ENCODE peak calls at places on chromosomes 12 and 14, in nine cellular contexts. A is CD8-positive, alpha-beta memory T cell; W is dorsolateral prefrontal cortex; V is thoracic aorta; K is CD4-positive, CD25-positive, alpha-beta regulatory T cell; C is right cardiac atrium; U is pancreas; N is GM23338; D is heart left ventricle. J is an unnamed sample.

GRCh38 chr12:11798856-11799530 is 149.5 kb downstream of the ETV6 start:
- DNase-seq in A (no peak), W (no peak), V (no peak), K (no peak), C (peak), U (no peak), N (no peak), D (no peak), J (no peak)

GRCh38 chr12:12718853-12719252 is 1.7 kb downstream of the CDKN1B start:
- DNase-seq in A (no peak), W (no peak), V (no peak), K (no peak), C (no peak), U (no peak), N (peak), D (no peak), J (peak)

GRCh38 chr12:85733441-85733840 is 102.8 kb downstream of the RASSF9 start:
- DNase-seq in A (no peak), W (no peak), V (no peak), K (no peak), C (no peak), U (no peak), N (no peak), D (no peak), J (no peak)

GRCh38 chr12:121799175-121799841 is 4.5 kb upstream of the SETD1B start:
- DNase-seq in A (peak), W (no peak), V (peak), K (peak), C (peak), U (peak), N (peak), D (peak), J (peak)

GRCh38 chr12:116673713-116674112 is 64.2 kb downstream of the SPRING1 start:
- DNase-seq in A (no peak), W (no peak), V (no peak), K (no peak), C (no peak), U (no peak), N (peak), D (no peak), J (no peak)

GRCh38 chr12:12927211-12928079 is 24.5 kb downstream of the GPRC5D start:
- DNase-seq in A (peak), W (no peak), V (no peak), K (peak), C (peak), U (peak), N (no peak), D (peak), J (no peak)

GRCh38 chr12:57280234-57281062 is 29.5 kb upstream of the STAC3 start:
- DNase-seq in A (peak), W (peak), V (peak), K (peak), C (no peak), U (peak), N (peak), D (no peak), J (no peak)

GRCh38 chr12:52789637-52790426 is 6.1 kb downstream of the KRT3 start:
- DNase-seq in A (no peak), W (no peak), V (no peak), K (no peak), C (no peak), U (no peak), N (peak), D (no peak), J (no peak)

GRCh38 chr14:70027785-70028428 is 148.7 kb downstream of the SMOC1 start:
- DNase-seq in A (peak), W (peak), V (peak), K (peak), C (peak), U (peak), N (peak), D (peak), J (peak)

GRCh38 chr14:74538411-74539391 is 45.1 kb downstream of the ISCA2 start:
- DNase-seq in A (no peak), W (no peak), V (no peak), K (no peak), C (no peak), U (no peak), N (no peak), D (no peak), J (no peak)

GRCh38 chr12:607541-608001 is 55.7 kb downstream of the NINJ2 start:
- DNase-seq in A (no peak), W (no peak), V (no peak), K (no peak), C (peak), U (no peak), N (peak), D (peak), J (no peak)

GRCh38 chr14:85453401-85453800 is 76.5 kb upstream of the FLRT2 start:
- DNase-seq in A (no peak), W (no peak), V (no peak), K (no peak), C (no peak), U (no peak), N (no peak), D (no peak), J (no peak)

GRCh38 chr12:56670836-56671235 is 17.2 kb downstream of the PTGES3 start:
- DNase-seq in A (no peak), W (no peak), V (no peak), K (no peak), C (no peak), U (no peak), N (no peak), D (no peak), J (no peak)

GRCh38 chr12:82329508-82329907 is 28.7 kb downstream of the CCDC59 start:
- DNase-seq in A (no peak), W (no peak), V (no peak), K (no peak), C (no peak), U (no peak), N (peak), D (no peak), J (no peak)

GRCh38 chr12:107223816-107224215 is 130.5 kb upstream of the CRY1 start:
- DNase-seq in A (no peak), W (no peak), V (no peak), K (no peak), C (no peak), U (no peak), N (no peak), D (no peak), J (no peak)

GRCh38 chr14:23171251-23171975 is 12.0 kb downstream of the SLC7A8 start:
- DNase-seq in A (no peak), W (no peak), V (no peak), K (no peak), C (no peak), U (no peak), N (no peak), D (no peak), J (no peak)

GRCh38 chr12:16184691-16185090 is 92.8 kb downstream of the SLC15A5 start:
- DNase-seq in A (no peak), W (no peak), V (no peak), K (no peak), C (no peak), U (no peak), N (peak), D (no peak), J (no peak)

GRCh38 chr14:103105580-103106168 is 11.1 kb downstream of the EXOC3L4 start:
- DNase-seq in A (no peak), W (no peak), V (no peak), K (no peak), C (no peak), U (no peak), N (no peak), D (no peak), J (peak)

GRCh38 chr14:50342211-50343080 is 30.3 kb downstream of the DMAC2L start:
- DNase-seq in A (peak), W (peak), V (no peak), K (no peak), C (peak), U (peak), N (peak), D (peak), J (no peak)

GRCh38 chr14:89702151-89702936 is 252.2 kb downstream of the EFCAB11 start:
- DNase-seq in A (no peak), W (no peak), V (no peak), K (no peak), C (peak), U (peak), N (no peak), D (peak), J (no peak)

GRCh38 chr14:91302391-91302790 is 57.9 kb upstream of the GPR68 start:
- DNase-seq in A (no peak), W (no peak), V (no peak), K (no peak), C (no peak), U (no peak), N (no peak), D (no peak), J (no peak)

GRCh38 chr14:96852823-96853422 is 55.7 kb downstream of the VRK1 start:
- DNase-seq in A (peak), W (no peak), V (no peak), K (peak), C (no peak), U (no peak), N (peak), D (no peak), J (no peak)

GRCh38 chr12:13204428-13204827 is 7.9 kb downstream of the EMP1 start:
- DNase-seq in A (no peak), W (no peak), V (no peak), K (no peak), C (no peak), U (no peak), N (peak), D (no peak), J (no peak)

GRCh38 chr12:42277426-42278115 is 39.5 kb upstream of the YAF2 start:
- DNase-seq in A (no peak), W (no peak), V (no peak), K (no peak), C (no peak), U (no peak), N (no peak), D (no peak), J (no peak)

GRCh38 chr14:68705741-68706283 is 87.1 kb downstream of the ZFP36L1 start:
- DNase-seq in A (no peak), W (no peak), V (no peak), K (no peak), C (no peak), U (no peak), N (no peak), D (no peak), J (no peak)

GRCh38 chr12:77584860-77585259 is 245.8 kb upstream of the NAV3 start:
- DNase-seq in A (no peak), W (no peak), V (no peak), K (no peak), C (no peak), U (no peak), N (no peak), D (no peak), J (no peak)

GRCh38 chr14:52923902-52924575 is 26.8 kb downstream of the FERMT2 start:
- DNase-seq in A (no peak), W (no peak), V (no peak), K (no peak), C (no peak), U (no peak), N (peak), D (no peak), J (no peak)

GRCh38 chr12:57796996-57797395 is 14.4 kb downstream of the TSFM start:
- DNase-seq in A (no peak), W (no peak), V (no peak), K (no peak), C (no peak), U (no peak), N (no peak), D (no peak), J (no peak)

GRCh38 chr12:98344034-98344565 is 171.3 kb upstream of the TMPO start:
- DNase-seq in A (no peak), W (no peak), V (no peak), K (no peak), C (no peak), U (no peak), N (peak), D (no peak), J (no peak)

GRCh38 chr14:74906923-74907620 is 16.0 kb downstream of the RPS6KL1 start:
- DNase-seq in A (no peak), W (no peak), V (no peak), K (no peak), C (no peak), U (no peak), N (peak), D (no peak), J (no peak)

GRCh38 chr14:93059917-93060545 is 55.7 kb downstream of the ITPK1 start:
- DNase-seq in A (no peak), W (no peak), V (no peak), K (no peak), C (no peak), U (no peak), N (peak), D (no peak), J (no peak)

GRCh38 chr14:103213331-103213730 is 90.1 kb downstream of the TNFAIP2 start:
- DNase-seq in A (no peak), W (no peak), V (no peak), K (no peak), C (no peak), U (no peak), N (no peak), D (no peak), J (no peak)

GRCh38 chr12:71787574-71787973 is 32.9 kb downstream of the RAB21 start:
- DNase-seq in A (no peak), W (no peak), V (no peak), K (no peak), C (no peak), U (no peak), N (no peak), D (no peak), J (no peak)

GRCh38 chr12:48105321-48105866 is 485 bp downstream of the SENP1 start:
- DNase-seq in A (peak), W (no peak), V (no peak), K (peak), C (no peak), U (no peak), N (peak), D (no peak), J (peak)

GRCh38 chr12:5988659-5989116 is 43.6 kb upstream of the ANO2 start:
- DNase-seq in A (peak), W (peak), V (no peak), K (peak), C (peak), U (peak), N (peak), D (peak), J (peak)

GRCh38 chr14:69208665-69209064 is 17.4 kb downstream of the EXD2 start:
- DNase-seq in A (no peak), W (no peak), V (no peak), K (no peak), C (no peak), U (no peak), N (no peak), D (no peak), J (peak)

DNA sequence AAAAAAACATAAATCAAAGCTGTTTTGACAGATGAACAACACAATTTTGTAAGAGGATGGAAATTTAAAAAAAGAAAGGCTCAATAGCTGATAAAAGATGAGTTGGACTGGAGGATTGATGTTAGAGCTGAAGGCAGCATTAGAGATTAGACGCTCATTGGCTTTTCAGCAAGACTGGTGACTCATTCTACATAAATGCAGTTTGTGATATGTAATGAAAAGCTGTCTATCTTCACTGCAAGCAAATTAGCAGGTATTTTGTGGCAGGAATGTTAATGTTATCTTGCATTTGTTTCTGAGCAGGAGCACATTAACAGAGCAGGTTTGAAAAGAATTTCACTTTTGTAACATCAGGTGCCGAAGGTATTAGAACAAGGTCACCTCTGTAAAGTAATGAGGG is 442.7 kb upstream of the NOVA1 start:
- DNase-seq in A (no peak), W (no peak), V (no peak), K (no peak), C (no peak), U (no peak), N (no peak), D (no peak), J (no peak)
- H3K27ac ChIP-seq in A (no peak), W (no peak), V (no peak), K (no peak), C (no peak), U (no peak), N (no peak), D (no peak), J (no peak)

GRCh38 chr14:72917420-72917819 is 8.8 kb upstream of the DCAF4 start:
- DNase-seq in A (no peak), W (no peak), V (no peak), K (no peak), C (no peak), U (no peak), N (no peak), D (no peak), J (no peak)

GRCh38 chr14:72921396-72921795 is 4.9 kb upstream of the DCAF4 start:
- DNase-seq in A (no peak), W (no peak), V (no peak), K (no peak), C (no peak), U (no peak), N (no peak), D (no peak), J (no peak)

GRCh38 chr14:72913809-72914208 is 12.5 kb upstream of the DCAF4 start:
- DNase-seq in A (no peak), W (no peak), V (no peak), K (no peak), C (no peak), U (no peak), N (no peak), D (no peak), J (no peak)

GRCh38 chr14:72920008-72920407 is 6.3 kb upstream of the DCAF4 start:
- DNase-seq in A (no peak), W (no peak), V (no peak), K (no peak), C (no peak), U (no peak), N (peak), D (no peak), J (no peak)

DNA sequence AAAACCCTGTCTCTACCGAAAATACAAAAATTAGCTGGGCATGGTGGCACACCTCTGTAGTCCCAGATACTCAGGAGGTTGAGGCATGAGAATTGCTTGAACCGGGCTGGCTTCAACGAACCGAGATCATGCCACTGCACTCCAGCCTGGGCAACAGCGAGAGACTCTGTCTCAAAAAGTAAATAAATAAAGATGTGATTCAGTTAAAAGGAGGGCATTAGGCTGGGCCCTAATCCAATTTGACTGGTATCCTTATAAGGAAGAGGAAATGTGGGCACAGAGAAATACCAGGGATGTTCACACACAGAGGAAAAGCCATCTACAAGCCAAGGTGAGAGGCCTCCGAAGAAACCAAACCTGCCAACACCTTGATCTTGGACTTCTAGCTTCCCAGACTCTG is 10.1 kb upstream of the DCAF4 start:
- DNase-seq in A (no peak), W (no peak), V (no peak), K (no peak), C (no peak), U (no peak), N (no peak), D (no peak), J (no peak)
- H3K27ac ChIP-seq in A (no peak), W (no peak), V (peak), K (no peak), C (no peak), U (no peak), N (no peak), D (no peak), J (no peak)

DNA sequence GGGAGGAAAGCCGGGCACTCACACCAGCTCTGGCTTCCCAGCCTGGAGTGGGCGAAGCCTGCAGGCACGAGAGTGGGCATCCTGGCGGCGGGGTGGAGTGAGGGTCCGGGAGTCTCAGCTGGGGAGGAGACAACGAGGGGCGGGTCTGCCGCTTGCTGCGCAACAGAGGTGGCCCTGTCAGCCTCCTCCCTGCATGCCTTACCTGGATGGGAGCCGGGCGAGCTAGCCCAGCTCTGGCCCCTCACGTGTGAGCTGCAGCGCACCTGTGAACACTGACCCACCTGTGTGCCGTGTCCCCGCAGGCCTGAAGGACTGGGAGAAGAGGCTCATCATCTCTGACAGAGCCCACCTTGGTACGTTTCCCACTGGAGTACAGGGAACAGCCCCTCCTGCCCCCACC is 13.9 kb upstream of the SIVA1 start:
- DNase-seq in A (no peak), W (no peak), V (no peak), K (no peak), C (no peak), U (no peak), N (no peak), D (no peak), J (no peak)
- H3K27ac ChIP-seq in A (no peak), W (no peak), V (no peak), K (no peak), C (no peak), U (no peak), N (no peak), D (no peak), J (no peak)

DNA sequence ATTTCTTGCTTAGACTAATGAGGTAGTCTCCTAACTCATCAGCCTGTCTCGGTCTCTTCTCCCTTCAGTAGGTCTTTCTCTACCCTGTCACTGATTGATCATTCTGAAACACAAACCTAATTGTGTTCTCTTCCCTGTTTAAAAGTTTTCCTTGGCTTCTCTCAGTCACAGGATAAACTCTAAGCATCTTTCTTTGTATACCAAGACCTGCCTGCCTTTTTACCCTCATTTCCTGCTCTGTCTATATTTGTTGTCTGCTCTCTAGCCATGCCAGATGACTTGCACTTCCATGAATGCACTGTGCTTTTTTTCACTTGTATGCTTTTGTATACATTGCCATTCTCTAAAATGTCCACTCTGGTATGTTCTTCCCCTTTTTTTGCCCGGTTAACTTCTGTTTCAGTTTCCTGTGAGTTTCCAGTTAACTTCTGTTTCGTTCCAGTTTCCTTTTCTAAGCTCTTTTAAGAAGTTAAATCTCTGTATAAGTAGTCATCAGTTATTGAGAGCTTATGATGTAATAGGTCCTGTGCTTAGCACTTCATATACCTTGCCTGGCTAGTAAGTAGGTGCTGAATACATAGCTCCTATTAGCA is 12.8 kb downstream of the DIP2B start:
- DNase-seq in A (no peak), W (no peak), V (no peak), K (no peak), C (no peak), U (no peak), N (no peak), D (no peak), J (peak)
- H3K27ac ChIP-seq in A (no peak), W (peak), V (no peak), K (peak), C (no peak), U (no peak), N (peak), D (no peak), J (peak)

DNA sequence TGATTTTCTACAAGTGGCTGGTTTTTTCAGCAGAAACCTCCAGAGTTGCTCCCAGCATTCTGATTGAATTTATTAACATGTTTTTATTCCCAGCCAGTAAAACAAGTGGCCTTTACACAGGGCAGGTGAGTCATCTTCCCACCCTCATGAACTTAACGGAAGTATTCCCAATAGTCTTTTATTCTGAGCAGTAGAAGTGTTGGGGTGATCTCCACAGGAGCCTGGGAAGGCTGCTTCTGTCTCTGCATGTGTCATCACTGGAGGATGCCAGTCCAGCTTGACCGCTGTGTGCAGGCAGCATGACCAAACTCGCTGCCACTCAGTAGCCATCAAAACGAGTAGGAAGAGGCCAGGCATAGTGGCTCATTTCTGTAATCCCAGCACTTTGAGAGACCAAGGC is 13.4 kb upstream of the DNAH10 start:
- DNase-seq in A (no peak), W (no peak), V (no peak), K (no peak), C (no peak), U (no peak), N (no peak), D (no peak), J (no peak)
- H3K27ac ChIP-seq in A (no peak), W (no peak), V (no peak), K (no peak), C (no peak), U (no peak), N (no peak), D (no peak), J (no peak)

J was measured in MM.1S.